ENCODE peak calls at places on chromosome 5, in four cellular contexts. One of them, this sample, is unnamed.

GRCh38 chr5:178225174-178225573 is 7.4 kb downstream of the PHYKPL start:
- DNase-seq in CD4-positive, alpha-beta T cell: no peak
- DNase-seq in COR-L47: no peak
- DNase-seq in left ventricle myocardium inferior: peak
- DNase-seq in this sample: no peak

GRCh38 chr5:138620661-138621224 is 45.5 kb upstream of the HSPA9 start:
- DNase-seq in CD4-positive, alpha-beta T cell: no peak
- DNase-seq in COR-L47: no peak
- DNase-seq in left ventricle myocardium inferior: no peak
- DNase-seq in this sample: no peak

GRCh38 chr5:88690619-88691560 is 192.1 kb downstream of the MEF2C start:
- DNase-seq in CD4-positive, alpha-beta T cell: peak
- DNase-seq in COR-L47: peak
- DNase-seq in left ventricle myocardium inferior: peak
- DNase-seq in this sample: peak

GRCh38 chr5:11483630-11484029 is 420.6 kb downstream of the CTNND2 start:
- DNase-seq in CD4-positive, alpha-beta T cell: no peak
- DNase-seq in COR-L47: no peak
- DNase-seq in left ventricle myocardium inferior: no peak
- DNase-seq in this sample: no peak

GRCh38 chr5:168889039-168889438 is 309.9 kb upstream of the PANK3 start:
- DNase-seq in CD4-positive, alpha-beta T cell: no peak
- DNase-seq in COR-L47: no peak
- DNase-seq in left ventricle myocardium inferior: no peak
- DNase-seq in this sample: no peak

GRCh38 chr5:32520326-32520725 is 65.0 kb upstream of the SUB1 start:
- DNase-seq in CD4-positive, alpha-beta T cell: no peak
- DNase-seq in COR-L47: no peak
- DNase-seq in left ventricle myocardium inferior: no peak
- DNase-seq in this sample: no peak

GRCh38 chr5:178590141-178590923 is at the start of gene COL23A1:
- DNase-seq in CD4-positive, alpha-beta T cell: peak
- DNase-seq in COR-L47: no peak
- DNase-seq in left ventricle myocardium inferior: peak
- DNase-seq in this sample: no peak

GRCh38 chr5:120734033-120734432 is 269.9 kb downstream of the PRR16 start:
- DNase-seq in CD4-positive, alpha-beta T cell: no peak
- DNase-seq in COR-L47: no peak
- DNase-seq in left ventricle myocardium inferior: no peak
- DNase-seq in this sample: no peak

GRCh38 chr5:140391312-140391711 is 10.3 kb upstream of the ANKHD1 start:
- DNase-seq in CD4-positive, alpha-beta T cell: no peak
- DNase-seq in COR-L47: no peak
- DNase-seq in left ventricle myocardium inferior: no peak
- DNase-seq in this sample: no peak

GRCh38 chr5:150024241-150024984 is 23.9 kb downstream of the HMGXB3 start:
- DNase-seq in CD4-positive, alpha-beta T cell: no peak
- DNase-seq in COR-L47: no peak
- DNase-seq in left ventricle myocardium inferior: no peak
- DNase-seq in this sample: no peak

GRCh38 chr5:96702503-96703383 is 40.6 kb downstream of the CAST start:
- DNase-seq in CD4-positive, alpha-beta T cell: peak
- DNase-seq in COR-L47: peak
- DNase-seq in left ventricle myocardium inferior: peak
- DNase-seq in this sample: peak

GRCh38 chr5:151630088-151630487 is 39.0 kb upstream of the FAT2 start:
- DNase-seq in CD4-positive, alpha-beta T cell: no peak
- DNase-seq in COR-L47: no peak
- DNase-seq in left ventricle myocardium inferior: no peak
- DNase-seq in this sample: no peak

GRCh38 chr5:139863855-139864558 is 68.4 kb downstream of the PSD2 start:
- DNase-seq in CD4-positive, alpha-beta T cell: peak
- DNase-seq in COR-L47: peak
- DNase-seq in left ventricle myocardium inferior: peak
- DNase-seq in this sample: peak

GRCh38 chr5:80591352-80591751 is 21.3 kb upstream of the ANKRD34B start:
- DNase-seq in CD4-positive, alpha-beta T cell: no peak
- DNase-seq in COR-L47: no peak
- DNase-seq in left ventricle myocardium inferior: no peak
- DNase-seq in this sample: no peak

GRCh38 chr5:138536665-138537315 is 6.2 kb downstream of the ETF1 start:
- DNase-seq in CD4-positive, alpha-beta T cell: no peak
- DNase-seq in COR-L47: no peak
- DNase-seq in left ventricle myocardium inferior: no peak
- DNase-seq in this sample: no peak

GRCh38 chr5:130222638-130223037 is 318.4 kb downstream of the CHSY3 start:
- DNase-seq in CD4-positive, alpha-beta T cell: no peak
- DNase-seq in COR-L47: no peak
- DNase-seq in left ventricle myocardium inferior: no peak
- DNase-seq in this sample: no peak

GRCh38 chr5:124040799-124041198 is 528.8 kb downstream of the CSNK1G3 start:
- DNase-seq in CD4-positive, alpha-beta T cell: no peak
- DNase-seq in COR-L47: no peak
- DNase-seq in left ventricle myocardium inferior: no peak
- DNase-seq in this sample: no peak

GRCh38 chr5:52922384-52922783 is 66.8 kb upstream of the ITGA2 start:
- DNase-seq in CD4-positive, alpha-beta T cell: no peak
- DNase-seq in COR-L47: no peak
- DNase-seq in left ventricle myocardium inferior: no peak
- DNase-seq in this sample: no peak

GRCh38 chr5:152164860-152165259 is 240.2 kb upstream of the GLRA1 start:
- DNase-seq in CD4-positive, alpha-beta T cell: no peak
- DNase-seq in COR-L47: no peak
- DNase-seq in left ventricle myocardium inferior: no peak
- DNase-seq in this sample: no peak

GRCh38 chr5:66494437-66494836 is 101.8 kb upstream of the MAST4 start:
- DNase-seq in CD4-positive, alpha-beta T cell: no peak
- DNase-seq in COR-L47: no peak
- DNase-seq in left ventricle myocardium inferior: no peak
- DNase-seq in this sample: no peak

GRCh38 chr5:128644863-128645262 is 106.8 kb upstream of the FBN2 start:
- DNase-seq in CD4-positive, alpha-beta T cell: no peak
- DNase-seq in COR-L47: no peak
- DNase-seq in left ventricle myocardium inferior: no peak
- DNase-seq in this sample: no peak

GRCh38 chr5:132459983-132460834 is 30.4 kb downstream of the IRF1 start:
- DNase-seq in CD4-positive, alpha-beta T cell: no peak
- DNase-seq in COR-L47: peak
- DNase-seq in left ventricle myocardium inferior: peak
- DNase-seq in this sample: no peak

GRCh38 chr5:153463806-153464205 is 26.7 kb upstream of the GRIA1 start:
- DNase-seq in CD4-positive, alpha-beta T cell: no peak
- DNase-seq in COR-L47: no peak
- DNase-seq in left ventricle myocardium inferior: no peak
- DNase-seq in this sample: no peak

GRCh38 chr5:124740991-124741583 is 5.4 kb downstream of the ZNF608 start:
- DNase-seq in CD4-positive, alpha-beta T cell: no peak
- DNase-seq in COR-L47: no peak
- DNase-seq in left ventricle myocardium inferior: no peak
- DNase-seq in this sample: no peak

GRCh38 chr5:151249280-151249679 is 3.7 kb upstream of the GM2A start:
- DNase-seq in CD4-positive, alpha-beta T cell: no peak
- DNase-seq in COR-L47: no peak
- DNase-seq in left ventricle myocardium inferior: no peak
- DNase-seq in this sample: no peak

GRCh38 chr5:59548807-59549357 is 344.6 kb downstream of the PDE4D start:
- DNase-seq in CD4-positive, alpha-beta T cell: no peak
- DNase-seq in COR-L47: peak
- DNase-seq in left ventricle myocardium inferior: no peak
- DNase-seq in this sample: no peak

GRCh38 chr5:139726248-139726647 is 69.4 kb upstream of the PSD2 start:
- DNase-seq in CD4-positive, alpha-beta T cell: no peak
- DNase-seq in COR-L47: no peak
- DNase-seq in left ventricle myocardium inferior: no peak
- DNase-seq in this sample: no peak

GRCh38 chr5:15499528-15500325 is at the start of gene FBXL7:
- DNase-seq in CD4-positive, alpha-beta T cell: no peak
- DNase-seq in COR-L47: no peak
- DNase-seq in left ventricle myocardium inferior: peak
- DNase-seq in this sample: no peak

GRCh38 chr5:69525490-69525889 is 32.9 kb downstream of the OCLN start:
- DNase-seq in CD4-positive, alpha-beta T cell: no peak
- DNase-seq in COR-L47: no peak
- DNase-seq in left ventricle myocardium inferior: no peak
- DNase-seq in this sample: no peak

GRCh38 chr5:57703726-57704125 is 221.1 kb upstream of the ACTBL2 start:
- DNase-seq in CD4-positive, alpha-beta T cell: no peak
- DNase-seq in COR-L47: no peak
- DNase-seq in left ventricle myocardium inferior: no peak
- DNase-seq in this sample: no peak

GRCh38 chr5:181133610-181134231 is 2.8 kb upstream of the OR2V1 start:
- DNase-seq in CD4-positive, alpha-beta T cell: no peak
- DNase-seq in COR-L47: no peak
- DNase-seq in left ventricle myocardium inferior: peak
- DNase-seq in this sample: no peak

GRCh38 chr5:669111-669841 is 23.9 kb downstream of the TPPP start:
- DNase-seq in CD4-positive, alpha-beta T cell: peak
- DNase-seq in COR-L47: no peak
- DNase-seq in left ventricle myocardium inferior: no peak
- DNase-seq in this sample: no peak